ENCODE peak calls at places on chromosome 12, in four cellular contexts. One of them, this sample, is unnamed.

GRCh38 chr12:2722806-2723205 is 72.0 kb upstream of the FKBP4 start:
- DNase-seq in stomach: peak; percentile 34
- DNase-seq in HCT116: no peak
- DNase-seq in suprapubic skin: no peak
- DNase-seq in this sample: no peak

GRCh38 chr12:25800101-25800500 is 158.4 kb upstream of the RASSF8 start:
- DNase-seq in HCT116: no peak
- DNase-seq in stomach: no peak
- DNase-seq in suprapubic skin: no peak
- DNase-seq in this sample: no peak

GRCh38 chr12:56723352-56723751 is 1.7 kb downstream of the NACA start:
- DNase-seq in stomach: no peak
- DNase-seq in suprapubic skin: no peak
- DNase-seq in HCT116: no peak
- DNase-seq in this sample: no peak

GRCh38 chr12:69117566-69118266 is 121.7 kb upstream of the CPSF6 start:
- DNase-seq in HCT116: no peak
- DNase-seq in stomach: no peak
- DNase-seq in suprapubic skin: no peak
- DNase-seq in this sample: no peak

GRCh38 chr12:56086608-56087007 is 6.6 kb downstream of the ERBB3 start:
- DNase-seq in HCT116: no peak
- DNase-seq in stomach: no peak
- DNase-seq in suprapubic skin: no peak
- DNase-seq in this sample: no peak

GRCh38 chr12:118046430-118046829 is 14.5 kb downstream of the WSB2 start:
- DNase-seq in HCT116: no peak
- DNase-seq in stomach: no peak
- DNase-seq in suprapubic skin: no peak
- DNase-seq in this sample: no peak

GRCh38 chr12:69046920-69047319 is 113.9 kb upstream of the CPM start:
- DNase-seq in stomach: no peak
- DNase-seq in HCT116: no peak
- DNase-seq in suprapubic skin: no peak
- DNase-seq in this sample: no peak

GRCh38 chr12:104998423-104999346 is 12.6 kb downstream of the NOPCHAP1 start:
- DNase-seq in stomach: peak; percentile 78
- DNase-seq in suprapubic skin: no peak
- DNase-seq in HCT116: no peak
- DNase-seq in this sample: no peak

GRCh38 chr12:53053223-53054111 is 3.6 kb downstream of the TNS2 start:
- DNase-seq in HCT116: peak; percentile 73
- DNase-seq in suprapubic skin: peak; percentile 84
- DNase-seq in stomach: peak; percentile 84
- DNase-seq in this sample: peak; percentile 84

GRCh38 chr12:109710747-109711595 is 2.7 kb upstream of the FAM222A start:
- DNase-seq in stomach: no peak
- DNase-seq in HCT116: no peak
- DNase-seq in suprapubic skin: no peak
- DNase-seq in this sample: no peak

GRCh38 chr12:132282031-132282949 is 47.1 kb downstream of the GALNT9 start:
- DNase-seq in stomach: no peak
- DNase-seq in suprapubic skin: no peak
- DNase-seq in HCT116: no peak
- DNase-seq in this sample: no peak

GRCh38 chr12:132284071-132284492 is 45.3 kb downstream of the GALNT9 start:
- DNase-seq in HCT116: no peak
- DNase-seq in suprapubic skin: no peak
- DNase-seq in stomach: no peak
- DNase-seq in this sample: no peak

GRCh38 chr12:14396071-14396470 is 30.6 kb downstream of the ATF7IP start:
- DNase-seq in suprapubic skin: no peak
- DNase-seq in stomach: no peak
- DNase-seq in HCT116: no peak
- DNase-seq in this sample: no peak

GRCh38 chr12:98154850-98155249 is 360.5 kb upstream of the TMPO start:
- DNase-seq in suprapubic skin: no peak
- DNase-seq in HCT116: peak; percentile 12
- DNase-seq in stomach: no peak
- DNase-seq in this sample: peak; percentile 6

GRCh38 chr12:89370850-89371249 is 18.5 kb upstream of the DUSP6 start:
- DNase-seq in suprapubic skin: no peak
- DNase-seq in stomach: no peak
- DNase-seq in HCT116: peak; percentile 36
- DNase-seq in this sample: peak; percentile 63

GRCh38 chr12:80509781-80510556 is 65.9 kb downstream of the PTPRQ start:
- DNase-seq in suprapubic skin: no peak
- DNase-seq in HCT116: no peak
- DNase-seq in stomach: no peak
- DNase-seq in this sample: no peak

GRCh38 chr12:118126119-118126757 is 9.7 kb upstream of the PEBP1 start:
- DNase-seq in HCT116: no peak
- DNase-seq in stomach: peak; percentile 93
- DNase-seq in suprapubic skin: no peak
- DNase-seq in this sample: no peak

GRCh38 chr12:53200458-53201169 is 6.4 kb downstream of the ITGB7 start:
- DNase-seq in stomach: no peak
- DNase-seq in HCT116: no peak
- DNase-seq in suprapubic skin: no peak
- DNase-seq in this sample: no peak

GRCh38 chr12:111024205-111024794 is 103.9 kb upstream of the MYL2 start:
- DNase-seq in stomach: peak; percentile 64
- DNase-seq in suprapubic skin: no peak
- DNase-seq in HCT116: peak; percentile 52
- DNase-seq in this sample: peak; percentile 68

GRCh38 chr12:111284709-111285108 is 84.2 kb downstream of the PHETA1 start:
- DNase-seq in HCT116: no peak
- DNase-seq in stomach: no peak
- DNase-seq in suprapubic skin: no peak
- DNase-seq in this sample: no peak

GRCh38 chr12:15220961-15221885 is at the start of gene RERG:
- DNase-seq in HCT116: peak; percentile 36
- DNase-seq in suprapubic skin: peak; percentile 78
- DNase-seq in stomach: peak; percentile 84
- DNase-seq in this sample: peak; percentile 72

GRCh38 chr12:62347922-62348650 is 87.9 kb downstream of the USP15 start:
- DNase-seq in suprapubic skin: no peak
- DNase-seq in HCT116: no peak
- DNase-seq in stomach: no peak
- DNase-seq in this sample: no peak

GRCh38 chr12:2514038-2514340 is 280.8 kb upstream of the FKBP4 start:
- DNase-seq in suprapubic skin: no peak
- DNase-seq in stomach: no peak
- DNase-seq in HCT116: no peak
- DNase-seq in this sample: no peak

GRCh38 chr12:109928058-109928656 is 28.1 kb downstream of the TCHP start:
- DNase-seq in stomach: no peak
- DNase-seq in suprapubic skin: peak; percentile 42
- DNase-seq in HCT116: no peak
- DNase-seq in this sample: no peak

GRCh38 chr12:47166365-47166764 is 86.6 kb upstream of the AMIGO2 start:
- DNase-seq in stomach: no peak
- DNase-seq in HCT116: no peak
- DNase-seq in suprapubic skin: no peak
- DNase-seq in this sample: no peak
- H3K4me1 ChIP-seq in stomach: no peaks in the 10 kb centered on the region
- H3K4me1 ChIP-seq in HCT116: no peaks in the 10 kb centered on the region
- H3K4me1 ChIP-seq in suprapubic skin: no peaks in the 10 kb centered on the region
- H3K4me1 ChIP-seq in this sample: no peaks in the 10 kb centered on the region

GRCh38 chr12:42692749-42693148 is 103.2 kb upstream of the PRICKLE1 start:
- DNase-seq in suprapubic skin: no peak
- DNase-seq in stomach: no peak
- DNase-seq in HCT116: no peak
- DNase-seq in this sample: no peak
- TF ChIP-seq POLR2A in suprapubic skin: no peak
- TF ChIP-seq POLR2A in stomach: no peak
- TF ChIP-seq POLR2A in HCT116: no peak
- TF ChIP-seq POLR2A in this sample: no peak

DNA sequence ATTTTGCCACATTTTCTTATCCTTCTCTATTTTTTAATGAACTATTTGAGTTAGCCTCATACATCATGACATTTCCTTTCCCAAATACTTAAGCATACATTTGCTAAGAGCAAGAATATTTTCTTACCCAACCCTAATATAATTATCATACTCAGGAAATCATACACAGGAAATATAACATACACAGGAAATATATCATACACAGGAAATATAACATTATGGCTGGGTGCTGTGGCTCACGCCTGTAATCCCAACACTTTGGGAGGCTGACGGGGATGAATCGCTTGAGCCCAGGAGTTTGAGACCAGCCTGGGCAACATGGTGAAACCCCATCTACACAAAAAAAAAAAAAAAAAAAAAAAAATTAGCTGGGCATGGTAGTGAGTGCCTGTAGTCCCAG is 4.9 kb downstream of the NCKAP1L start:
- DNase-seq in stomach: no peak
- DNase-seq in suprapubic skin: no peak
- DNase-seq in HCT116: no peak
- DNase-seq in this sample: no peak
- TF ChIP-seq POLR2AphosphoS5 in stomach: no peak
- TF ChIP-seq POLR2AphosphoS5 in suprapubic skin: no peak
- TF ChIP-seq POLR2AphosphoS5 in HCT116: no peak
- TF ChIP-seq POLR2AphosphoS5 in this sample: no peak

DNA sequence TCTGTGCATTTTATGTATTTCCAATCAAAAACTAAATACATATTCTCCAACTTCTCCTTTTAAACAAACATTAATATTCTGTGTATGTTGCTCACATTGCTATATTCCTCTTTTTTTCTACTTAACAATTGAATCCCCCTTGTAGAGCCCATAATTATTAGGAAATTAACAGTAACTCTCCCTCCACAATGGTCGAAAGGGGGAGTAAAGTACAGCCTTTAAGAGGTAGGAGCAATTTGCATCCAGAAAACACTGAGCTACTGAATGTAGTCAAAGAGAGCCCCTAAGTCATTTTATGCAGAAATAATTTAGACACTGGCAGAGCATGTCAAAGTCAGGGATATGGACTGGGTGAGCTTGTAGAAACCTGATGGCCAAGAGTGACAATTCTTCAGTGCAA is 57.2 kb upstream of the SCN8A start:
- DNase-seq in stomach: no peak
- DNase-seq in HCT116: no peak
- DNase-seq in suprapubic skin: no peak
- DNase-seq in this sample: no peak
- H3K4me1 ChIP-seq in stomach: peaks cover 8% of the 10 kb centered on the region
- H3K4me1 ChIP-seq in HCT116: peaks cover 12% of the 10 kb centered on the region
- H3K4me1 ChIP-seq in suprapubic skin: no peaks in the 10 kb centered on the region
- H3K4me1 ChIP-seq in this sample: no peaks in the 10 kb centered on the region

DNA sequence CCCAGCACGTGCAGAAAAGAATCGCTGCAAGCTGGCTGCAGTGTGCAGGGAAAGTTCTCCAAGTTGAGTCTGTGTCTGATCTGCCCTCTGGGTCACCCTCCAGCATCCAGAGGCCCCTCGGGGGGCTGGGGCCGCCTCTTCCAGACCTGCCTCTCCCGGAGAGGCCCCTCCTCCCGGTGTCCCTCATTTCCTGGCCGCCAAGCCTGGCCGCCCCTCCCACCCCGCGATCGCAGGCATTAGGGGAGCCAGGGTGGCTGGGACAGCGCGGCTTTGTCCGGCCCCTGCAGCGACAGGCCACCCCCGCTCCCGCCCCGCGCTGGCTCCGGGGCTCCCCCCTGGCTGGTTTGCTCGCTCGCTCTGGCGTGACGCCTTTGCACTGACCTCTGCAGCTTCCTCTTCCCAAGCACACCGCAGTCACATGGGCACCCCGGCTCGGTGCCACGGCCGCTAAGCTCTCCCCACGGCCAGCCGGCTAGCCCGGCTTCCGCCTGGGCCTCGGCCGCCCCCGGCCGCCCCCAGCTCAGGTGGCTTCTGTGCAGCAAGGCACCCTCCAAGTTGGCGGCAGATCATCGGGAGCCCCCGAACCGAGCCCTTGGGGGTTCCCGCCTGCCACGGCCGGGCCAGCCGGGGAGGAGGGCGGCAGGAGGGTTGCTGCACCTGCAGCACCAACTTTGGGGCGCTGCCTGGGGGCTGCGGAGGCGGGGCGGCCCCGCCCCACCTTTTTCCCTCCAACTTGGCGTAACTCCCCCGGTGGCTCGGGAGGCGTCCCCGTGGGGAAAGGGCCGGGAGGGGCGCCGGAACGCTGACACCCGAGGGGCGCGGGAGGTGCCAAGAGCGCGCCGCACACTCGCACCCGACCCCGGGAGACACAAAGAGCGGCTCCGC is 43.7 kb downstream of the KDM2B start:
- DNase-seq in stomach: peak; percentile 93
- DNase-seq in HCT116: no peak
- DNase-seq in suprapubic skin: peak; percentile 89
- DNase-seq in this sample: peak; percentile 67
- TF ChIP-seq POLR2A in stomach: peak; percentile 44
- TF ChIP-seq POLR2A in HCT116: peak; percentile 5
- TF ChIP-seq POLR2A in suprapubic skin: no peak
- TF ChIP-seq POLR2A in this sample: peak; percentile 39

DNA sequence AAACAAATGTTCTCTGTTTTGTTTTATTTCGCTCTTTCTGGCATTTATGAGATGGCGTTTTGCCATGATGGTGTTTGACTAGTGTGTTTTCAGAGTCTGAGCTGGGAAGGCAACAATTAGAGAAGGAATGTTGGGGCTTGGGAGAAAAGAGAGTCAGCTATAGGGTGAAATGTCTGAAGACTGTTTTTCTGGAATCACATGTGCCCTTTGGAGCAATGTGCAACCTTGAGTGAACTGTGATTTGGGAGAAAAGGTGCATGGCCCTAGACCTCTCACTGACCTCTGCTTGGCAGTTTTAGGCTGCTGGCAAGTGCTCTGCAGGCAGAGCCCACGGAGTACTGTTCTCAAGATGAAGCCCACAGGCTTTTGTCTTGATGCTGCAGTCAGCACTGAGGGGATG is 379.9 kb upstream of the PDE3A start:
- DNase-seq in stomach: no peak
- DNase-seq in suprapubic skin: no peak
- DNase-seq in HCT116: no peak
- DNase-seq in this sample: peak; percentile 17
- TF ChIP-seq POLR2AphosphoS5 in stomach: no peak
- TF ChIP-seq POLR2AphosphoS5 in suprapubic skin: no peak
- TF ChIP-seq POLR2AphosphoS5 in HCT116: no peak
- TF ChIP-seq POLR2AphosphoS5 in this sample: peak; percentile 18

DNA sequence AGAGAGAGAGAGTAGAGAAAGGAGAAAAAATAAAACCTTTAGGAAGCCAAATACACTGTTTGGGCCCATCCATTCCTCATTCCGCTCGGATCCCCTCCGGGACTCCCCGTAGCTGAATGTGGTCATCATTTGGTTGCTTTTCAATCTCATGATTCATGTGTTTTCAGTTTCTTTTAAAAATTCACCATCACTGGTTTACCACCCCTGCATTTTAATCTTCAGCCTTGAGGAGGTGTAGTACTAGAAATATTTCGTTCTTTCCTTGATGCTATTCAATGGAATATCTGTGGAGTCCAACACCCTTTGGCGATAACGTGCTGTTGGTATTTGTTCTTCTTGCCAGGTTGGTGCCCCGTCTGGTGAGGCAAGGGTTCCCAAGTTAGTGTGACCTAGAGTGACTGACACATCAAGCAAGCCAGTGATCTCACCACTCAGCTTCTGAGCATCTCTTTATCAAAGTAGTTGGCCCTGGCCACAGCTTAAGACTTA is 60.1 kb downstream of the PLXNC1 start:
- DNase-seq in HCT116: no peak
- DNase-seq in suprapubic skin: no peak
- DNase-seq in stomach: no peak
- DNase-seq in this sample: no peak
- H3K4me1 ChIP-seq in HCT116: no peaks in the 10 kb centered on the region
- H3K4me1 ChIP-seq in suprapubic skin: peaks cover 13% of the 10 kb centered on the region
- H3K4me1 ChIP-seq in stomach: peaks cover 22% of the 10 kb centered on the region
- H3K4me1 ChIP-seq in this sample: no peaks in the 10 kb centered on the region

GRCh38 chr12:96223411-96224218 is 29.4 kb downstream of the ELK3 start:
- DNase-seq in stomach: no peak
- DNase-seq in suprapubic skin: no peak
- DNase-seq in HCT116: no peak
- DNase-seq in this sample: no peak
- TF ChIP-seq POLR2A in stomach: no peak
- TF ChIP-seq POLR2A in suprapubic skin: no peak
- TF ChIP-seq POLR2A in HCT116: no peak
- TF ChIP-seq POLR2A in this sample: no peak

This sample was measured in prostate gland.